ENCODE peak calls at places on chromosomes 13 and 19, in six cellular contexts. M is SK-N-SH, R is esophagus muscularis mucosa, G is AG04450, K is cardiac muscle cell, W is neural progenitor cell. H is an unnamed sample.

GRCh38 chr13:102233566-102234208 is 168.2 kb downstream of the FGF14 start:
- DNase-seq in M (no peak), R (no peak), G (no peak), K (no peak), W (no peak), H (no peak)

GRCh38 chr13:48068036-48068435 is 26.9 kb downstream of the MED4 start:
- DNase-seq in M (no peak), R (no peak), G (no peak), K (no peak), W (no peak), H (no peak)

GRCh38 chr13:20424559-20424852 is 101.2 kb downstream of the CRYL1 start:
- DNase-seq in M (no peak), R (no peak), G (no peak), K (no peak), W (peak; percentile 43), H (no peak)

GRCh38 chr13:106528711-106529414 is 6.6 kb downstream of the EFNB2 start:
- DNase-seq in M (no peak), R (no peak), G (no peak), K (no peak), W (peak; percentile 85), H (no peak)

GRCh38 chr19:13946414-13946813 is 5.9 kb upstream of the DCAF15 start:
- DNase-seq in M (no peak), R (no peak), G (no peak), K (no peak), W (no peak), H (no peak)

GRCh38 chr19:13995017-13995728 is 10.9 kb downstream of the RFX1 start:
- DNase-seq in M (no peak), R (no peak), G (no peak), K (peak; percentile 27), W (no peak), H (no peak)

GRCh38 chr13:76848596-76848995 is 37.6 kb downstream of the KCTD12 start:
- DNase-seq in M (no peak), R (no peak), G (no peak), K (peak; percentile 77), W (no peak), H (no peak)

GRCh38 chr19:46731007-46731501 is 14.1 kb upstream of the PRKD2 start:
- DNase-seq in M (no peak), R (no peak), G (peak; percentile 59), K (peak; percentile 88), W (no peak), H (no peak)

GRCh38 chr19:41521860-41522555 is 54.0 kb upstream of the CEACAM21 start:
- DNase-seq in M (peak; percentile 51), R (no peak), G (no peak), K (no peak), W (peak; percentile 17), H (no peak)

GRCh38 chr13:112468069-112468468 is 91.9 kb downstream of the SPACA7 start:
- DNase-seq in M (no peak), R (no peak), G (no peak), K (no peak), W (no peak), H (no peak)

GRCh38 chr13:112466132-112467025 is 90.2 kb downstream of the SPACA7 start:
- DNase-seq in M (no peak), R (peak; percentile 77), G (no peak), K (no peak), W (no peak), H (no peak)

GRCh38 chr13:112467236-112467635 is 91.1 kb downstream of the SPACA7 start:
- DNase-seq in M (no peak), R (no peak), G (no peak), K (no peak), W (no peak), H (no peak)

GRCh38 chr13:112464720-112465119 is 88.6 kb downstream of the SPACA7 start:
- DNase-seq in M (no peak), R (peak; percentile 75), G (no peak), K (no peak), W (no peak), H (no peak)

DNA sequence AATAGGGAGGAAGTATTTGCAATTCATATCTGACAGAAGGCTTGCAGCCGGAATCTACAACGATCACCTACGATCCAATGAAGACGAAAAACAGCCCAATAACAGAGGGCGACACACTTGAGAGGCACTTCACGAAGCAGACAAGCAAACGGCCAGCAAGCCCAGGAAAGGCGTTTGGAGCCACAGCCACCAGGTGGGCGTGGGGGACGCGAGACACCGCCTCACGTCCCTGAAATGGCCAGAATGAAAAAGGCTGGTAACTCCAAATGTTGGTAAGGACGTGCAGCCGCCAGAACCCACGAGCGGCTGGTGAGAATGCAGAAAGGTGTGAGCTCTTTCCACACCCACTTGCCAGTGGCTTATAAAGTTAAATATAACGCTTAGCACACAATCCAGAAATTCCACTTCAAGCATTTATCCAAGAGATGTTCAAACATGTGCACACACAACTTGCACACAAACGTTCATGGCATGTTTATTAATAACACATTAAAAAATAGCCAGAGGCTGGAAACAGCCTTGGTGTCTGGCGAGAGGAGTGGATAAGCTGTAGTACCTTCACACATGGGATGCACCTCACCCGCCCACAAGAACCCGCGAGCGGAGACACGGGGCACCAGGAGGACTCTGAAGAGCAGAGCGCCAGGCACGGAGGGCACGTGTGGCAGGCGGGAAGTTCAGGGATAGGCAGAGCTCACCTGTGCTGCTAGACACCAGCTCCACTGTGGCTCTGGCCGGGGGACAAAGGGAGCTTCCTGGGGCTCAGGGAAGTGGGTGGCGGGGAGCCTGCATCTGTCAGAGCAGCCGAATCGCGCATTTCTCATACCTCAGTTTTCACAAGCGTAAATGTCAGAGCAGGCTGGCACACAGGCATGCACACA is 89.3 kb downstream of the SPACA7 start:
- DNase-seq in M (no peak), R (peak; percentile 79), G (no peak), K (no peak), W (no peak), H (no peak)
- TF ChIP-seq CTCF in M (no peak), R (no peak), G (no peak), K (no peak), W (no peak), H (no peak)

GRCh38 chr13:91348906-91349435 is 1.5 kb downstream of the MIR17HG start:
- DNase-seq in M (peak; percentile 92), R (peak; percentile 97), G (peak; percentile 49), K (peak; percentile 91), W (peak; percentile 95), H (peak; percentile 95)
- TF ChIP-seq CTCF in M (peak; percentile 76), R (peak; percentile 97), G (peak; percentile 86), K (peak; percentile 87), W (peak; percentile 90), H (peak; percentile 95)

GRCh38 chr19:35474104-35474503 is 16.2 kb downstream of the KRTDAP start:
- DNase-seq in M (no peak), R (no peak), G (no peak), K (no peak), W (no peak), H (no peak)

GRCh38 chr19:35479278-35479677 is 11.0 kb downstream of the KRTDAP start:
- DNase-seq in M (no peak), R (no peak), G (no peak), K (no peak), W (no peak), H (no peak)

GRCh38 chr19:35478794-35479193 is 11.5 kb downstream of the KRTDAP start:
- DNase-seq in M (no peak), R (no peak), G (no peak), K (no peak), W (no peak), H (no peak)

GRCh38 chr19:35471946-35472345 is 18.3 kb downstream of the KRTDAP start:
- DNase-seq in M (no peak), R (no peak), G (no peak), K (no peak), W (no peak), H (no peak)

GRCh38 chr19:35476149-35476548 is 14.1 kb downstream of the KRTDAP start:
- DNase-seq in M (no peak), R (no peak), G (no peak), K (no peak), W (peak; percentile 35), H (no peak)
- TF ChIP-seq CTCF in M (peak; percentile 30), R (no peak), G (no peak), K (peak; percentile 10), W (peak; percentile 54), H (peak; percentile 25)

DNA sequence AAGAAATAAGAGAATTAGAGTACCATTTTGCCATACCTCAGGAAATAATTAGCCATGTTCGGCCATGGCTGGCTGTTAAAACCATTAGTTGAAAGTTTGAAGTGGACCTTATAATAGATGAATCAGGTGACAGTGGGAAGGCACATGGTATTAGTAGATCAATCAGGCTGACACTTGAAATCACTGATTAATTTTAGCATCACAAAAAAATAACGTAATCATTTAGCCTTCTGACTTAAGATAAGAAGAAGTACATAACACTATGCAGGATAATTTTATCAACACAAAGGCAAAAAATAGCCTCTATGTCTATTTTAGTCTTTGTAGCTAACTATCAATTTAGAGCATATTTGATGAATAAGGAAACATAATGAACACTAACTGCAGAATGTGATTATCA is 615.5 kb downstream of the PCDH17 start:
- DNase-seq in M (no peak), R (no peak), G (no peak), K (no peak), W (no peak), H (no peak)
- TF ChIP-seq CTCF in M (no peak), R (no peak), G (no peak), K (no peak), W (no peak), H (no peak)

GRCh38 chr13:40152145-40152544 is 496.7 kb downstream of the COG6 start:
- DNase-seq in M (no peak), R (no peak), G (peak; percentile 13), K (peak; percentile 89), W (no peak), H (no peak)
- TF ChIP-seq CTCF in M (peak; percentile 36), R (no peak), G (no peak), K (peak; percentile 24), W (no peak), H (no peak)

GRCh38 chr13:53368948-53369347 is 340.3 kb downstream of the OLFM4 start:
- DNase-seq in M (no peak), R (no peak), G (no peak), K (no peak), W (peak; percentile 44), H (no peak)
- TF ChIP-seq CTCF in M (no peak), R (no peak), G (no peak), K (no peak), W (peak; percentile 45), H (no peak)

H was measured in progenitor cell of endocrine pancreas.